ENCODE peak calls at places on chromosomes 6 and 20, in five cellular contexts. One of them, this sample, is unnamed.

GRCh38 chr20:4014031-4014474 is 1.3 kb downstream of the RNF24 start:
- DNase-seq in esophagus squamous epithelium: no peak
- DNase-seq in lung: peak; percentile 65
- DNase-seq in heart left ventricle: peak; percentile 33
- DNase-seq in epithelial cell of esophagus: peak; percentile 93
- DNase-seq in this sample: no peak

GRCh38 chr20:49166534-49167449 is 21.3 kb downstream of the STAU1 start:
- DNase-seq in lung: no peak
- DNase-seq in esophagus squamous epithelium: no peak
- DNase-seq in heart left ventricle: no peak
- DNase-seq in epithelial cell of esophagus: no peak
- DNase-seq in this sample: no peak

GRCh38 chr6:83431545-83432165 is 804 bp upstream of the ME1 start:
- DNase-seq in esophagus squamous epithelium: no peak
- DNase-seq in heart left ventricle: no peak
- DNase-seq in epithelial cell of esophagus: peak; percentile 72
- DNase-seq in lung: no peak
- DNase-seq in this sample: no peak

GRCh38 chr20:41027366-41027765 is 1.3 kb upstream of the TOP1 start:
- DNase-seq in epithelial cell of esophagus: no peak
- DNase-seq in esophagus squamous epithelium: no peak
- DNase-seq in lung: no peak
- DNase-seq in heart left ventricle: no peak
- DNase-seq in this sample: no peak

GRCh38 chr6:82372656-82373055 is 9.0 kb downstream of the TPBG start:
- DNase-seq in heart left ventricle: no peak
- DNase-seq in lung: no peak
- DNase-seq in esophagus squamous epithelium: no peak
- DNase-seq in epithelial cell of esophagus: no peak
- DNase-seq in this sample: no peak

GRCh38 chr20:956330-956951 is 40.3 kb upstream of the ANGPT4 start:
- DNase-seq in epithelial cell of esophagus: peak; percentile 61
- DNase-seq in lung: peak; percentile 69
- DNase-seq in heart left ventricle: peak; percentile 52
- DNase-seq in esophagus squamous epithelium: peak; percentile 3
- DNase-seq in this sample: peak; percentile 73

GRCh38 chr6:62285612-62286469 is at the start of gene KHDRBS2:
- DNase-seq in epithelial cell of esophagus: peak; percentile 52
- DNase-seq in lung: peak; percentile 91
- DNase-seq in esophagus squamous epithelium: peak; percentile 59
- DNase-seq in heart left ventricle: peak; percentile 72
- DNase-seq in this sample: no peak

GRCh38 chr20:38034961-38035360 is 1.4 kb downstream of the RPRD1B start:
- DNase-seq in lung: no peak
- DNase-seq in esophagus squamous epithelium: no peak
- DNase-seq in heart left ventricle: no peak
- DNase-seq in epithelial cell of esophagus: peak; percentile 27
- DNase-seq in this sample: no peak

GRCh38 chr6:14804444-14805210 is 441.2 kb upstream of the JARID2 start:
- DNase-seq in heart left ventricle: peak; percentile 93
- DNase-seq in esophagus squamous epithelium: no peak
- DNase-seq in epithelial cell of esophagus: peak; percentile 43
- DNase-seq in lung: peak; percentile 51
- DNase-seq in this sample: no peak

GRCh38 chr6:36616888-36617521 is 22.8 kb downstream of the SRSF3 start:
- DNase-seq in esophagus squamous epithelium: no peak
- DNase-seq in heart left ventricle: no peak
- DNase-seq in lung: peak; percentile 79
- DNase-seq in epithelial cell of esophagus: peak; percentile 98
- DNase-seq in this sample: no peak

GRCh38 chr6:150528648-150529285 is 70.9 kb upstream of the PLEKHG1 start:
- DNase-seq in epithelial cell of esophagus: no peak
- DNase-seq in esophagus squamous epithelium: no peak
- DNase-seq in heart left ventricle: peak; percentile 77
- DNase-seq in lung: no peak
- DNase-seq in this sample: peak; percentile 52

GRCh38 chr20:22523128-22523498 is 61.3 kb downstream of the FOXA2 start:
- DNase-seq in epithelial cell of esophagus: no peak
- DNase-seq in lung: no peak
- DNase-seq in esophagus squamous epithelium: no peak
- DNase-seq in heart left ventricle: no peak
- DNase-seq in this sample: no peak

GRCh38 chr6:148495029-148495428 is 152.4 kb downstream of the SASH1 start:
- DNase-seq in lung: no peak
- DNase-seq in epithelial cell of esophagus: no peak
- DNase-seq in esophagus squamous epithelium: no peak
- DNase-seq in heart left ventricle: no peak
- DNase-seq in this sample: no peak

GRCh38 chr20:35318502-35319157 is 26.4 kb upstream of the FAM83C start:
- DNase-seq in lung: peak; percentile 56
- DNase-seq in epithelial cell of esophagus: peak; percentile 97
- DNase-seq in heart left ventricle: no peak
- DNase-seq in esophagus squamous epithelium: no peak
- DNase-seq in this sample: no peak

GRCh38 chr20:60053813-60054190 is 95.6 kb downstream of the CDH26 start:
- DNase-seq in lung: no peak
- DNase-seq in epithelial cell of esophagus: no peak
- DNase-seq in esophagus squamous epithelium: no peak
- DNase-seq in heart left ventricle: no peak
- DNase-seq in this sample: no peak

GRCh38 chr6:167799033-167799933 is 27.4 kb upstream of the AFDN start:
- DNase-seq in epithelial cell of esophagus: no peak
- DNase-seq in lung: peak; percentile 28
- DNase-seq in esophagus squamous epithelium: no peak
- DNase-seq in heart left ventricle: no peak
- DNase-seq in this sample: no peak

GRCh38 chr6:148864941-148865340 is 118.1 kb downstream of the UST start:
- DNase-seq in esophagus squamous epithelium: no peak
- DNase-seq in heart left ventricle: no peak
- DNase-seq in lung: no peak
- DNase-seq in epithelial cell of esophagus: no peak
- DNase-seq in this sample: no peak

GRCh38 chr6:113586413-113586812 is 270.7 kb upstream of the MARCKS start:
- DNase-seq in heart left ventricle: no peak
- DNase-seq in lung: no peak
- DNase-seq in epithelial cell of esophagus: peak; percentile 38
- DNase-seq in esophagus squamous epithelium: no peak
- DNase-seq in this sample: no peak

GRCh38 chr6:53484409-53485280 is 60.3 kb downstream of the GCLC start:
- DNase-seq in epithelial cell of esophagus: peak; percentile 73
- DNase-seq in lung: peak; percentile 70
- DNase-seq in esophagus squamous epithelium: peak; percentile 7
- DNase-seq in heart left ventricle: peak; percentile 64
- DNase-seq in this sample: peak; percentile 60

GRCh38 chr6:157946865-157947532 is 34.7 kb upstream of the SYNJ2 start:
- DNase-seq in heart left ventricle: no peak
- DNase-seq in esophagus squamous epithelium: no peak
- DNase-seq in lung: no peak
- DNase-seq in epithelial cell of esophagus: no peak
- DNase-seq in this sample: no peak

GRCh38 chr6:38055210-38055609 is 235.7 kb downstream of the ZFAND3 start:
- DNase-seq in epithelial cell of esophagus: no peak
- DNase-seq in heart left ventricle: no peak
- DNase-seq in lung: no peak
- DNase-seq in esophagus squamous epithelium: no peak
- DNase-seq in this sample: no peak

GRCh38 chr6:90005048-90005827 is 111.0 kb downstream of the GJA10 start:
- DNase-seq in heart left ventricle: no peak
- DNase-seq in epithelial cell of esophagus: no peak
- DNase-seq in esophagus squamous epithelium: no peak
- DNase-seq in lung: no peak
- DNase-seq in this sample: no peak

GRCh38 chr6:160831751-160832150 is 129.7 kb downstream of the PLG start:
- DNase-seq in lung: no peak
- DNase-seq in heart left ventricle: no peak
- DNase-seq in esophagus squamous epithelium: no peak
- DNase-seq in epithelial cell of esophagus: peak; percentile 17
- DNase-seq in this sample: no peak

DNA sequence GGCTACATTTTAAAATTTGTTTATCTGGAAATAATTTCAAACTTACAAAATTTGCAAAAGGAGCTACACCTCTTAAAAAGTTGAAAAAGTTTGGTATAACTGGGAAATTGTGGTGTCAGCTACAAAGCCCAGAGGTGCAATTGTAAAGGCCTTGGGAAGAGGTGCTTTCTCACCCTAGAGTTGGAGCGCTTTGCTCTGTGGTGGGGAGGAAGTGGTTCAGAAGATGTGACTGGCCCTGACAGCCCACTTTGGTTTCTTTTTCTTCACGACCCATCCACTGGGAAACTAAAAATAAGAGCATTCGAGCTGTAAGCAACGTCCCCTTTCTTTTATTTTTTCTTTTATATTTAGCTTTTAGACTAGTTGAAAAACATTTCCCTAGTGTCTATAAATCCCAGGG is 397.9 kb downstream of the KIF16B start:
- DNase-seq in esophagus squamous epithelium: no peak
- DNase-seq in lung: no peak
- DNase-seq in heart left ventricle: no peak
- DNase-seq in epithelial cell of esophagus: no peak
- DNase-seq in this sample: no peak
- TF ChIP-seq CTCF in esophagus squamous epithelium: no peak
- TF ChIP-seq CTCF in lung: no peak
- TF ChIP-seq CTCF in heart left ventricle: no peak
- TF ChIP-seq CTCF in epithelial cell of esophagus: no peak
- TF ChIP-seq CTCF in this sample: no peak

GRCh38 chr6:105797313-105797970 is 288.7 kb upstream of the PRDM1 start:
- DNase-seq in esophagus squamous epithelium: no peak
- DNase-seq in heart left ventricle: no peak
- DNase-seq in epithelial cell of esophagus: peak; percentile 62
- DNase-seq in lung: no peak
- DNase-seq in this sample: no peak
- TF ChIP-seq CTCF in esophagus squamous epithelium: no peak
- TF ChIP-seq CTCF in heart left ventricle: no peak
- TF ChIP-seq CTCF in epithelial cell of esophagus: no peak
- TF ChIP-seq CTCF in lung: no peak
- TF ChIP-seq CTCF in this sample: no peak

GRCh38 chr6:169287675-169288074 is 34.0 kb upstream of the THBS2 start:
- DNase-seq in epithelial cell of esophagus: no peak
- DNase-seq in esophagus squamous epithelium: no peak
- DNase-seq in heart left ventricle: no peak
- DNase-seq in lung: no peak
- DNase-seq in this sample: no peak
- TF ChIP-seq CTCF in epithelial cell of esophagus: no peak
- TF ChIP-seq CTCF in esophagus squamous epithelium: no peak
- TF ChIP-seq CTCF in heart left ventricle: no peak
- TF ChIP-seq CTCF in lung: no peak
- TF ChIP-seq CTCF in this sample: no peak

GRCh38 chr6:6508603-6509002 is 79.9 kb upstream of the LY86 start:
- DNase-seq in lung: no peak
- DNase-seq in heart left ventricle: no peak
- DNase-seq in epithelial cell of esophagus: no peak
- DNase-seq in esophagus squamous epithelium: no peak
- DNase-seq in this sample: no peak

GRCh38 chr6:6503186-6503585 is 85.3 kb upstream of the LY86 start:
- DNase-seq in epithelial cell of esophagus: no peak
- DNase-seq in esophagus squamous epithelium: no peak
- DNase-seq in heart left ventricle: no peak
- DNase-seq in lung: no peak
- DNase-seq in this sample: no peak

GRCh38 chr6:6509304-6509703 is 79.2 kb upstream of the LY86 start:
- DNase-seq in heart left ventricle: no peak
- DNase-seq in epithelial cell of esophagus: no peak
- DNase-seq in esophagus squamous epithelium: no peak
- DNase-seq in lung: no peak
- DNase-seq in this sample: no peak

DNA sequence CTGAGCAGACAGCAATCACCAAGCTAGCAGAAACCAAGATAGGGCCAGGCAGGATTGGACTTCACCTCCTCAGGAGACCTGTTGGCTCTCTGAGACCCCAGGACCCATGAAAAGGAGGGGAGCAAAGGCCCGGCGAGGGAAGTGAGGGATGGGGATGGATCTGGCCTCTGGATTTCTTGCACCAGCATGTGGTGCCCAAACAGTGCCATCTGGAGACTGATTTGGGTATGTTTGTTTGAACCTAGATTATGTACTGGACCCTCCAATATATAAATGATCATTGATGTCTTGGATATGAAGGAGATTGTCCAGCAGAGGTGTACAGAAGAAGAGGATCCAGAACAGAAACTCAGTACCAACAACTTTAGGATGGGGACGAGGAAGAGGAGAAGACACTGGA is 83.4 kb upstream of the LY86 start:
- DNase-seq in lung: no peak
- DNase-seq in esophagus squamous epithelium: no peak
- DNase-seq in heart left ventricle: no peak
- DNase-seq in epithelial cell of esophagus: peak; percentile 19
- DNase-seq in this sample: no peak
- TF ChIP-seq CTCF in lung: no peak
- TF ChIP-seq CTCF in esophagus squamous epithelium: no peak
- TF ChIP-seq CTCF in heart left ventricle: no peak
- TF ChIP-seq CTCF in epithelial cell of esophagus: no peak
- TF ChIP-seq CTCF in this sample: no peak

DNA sequence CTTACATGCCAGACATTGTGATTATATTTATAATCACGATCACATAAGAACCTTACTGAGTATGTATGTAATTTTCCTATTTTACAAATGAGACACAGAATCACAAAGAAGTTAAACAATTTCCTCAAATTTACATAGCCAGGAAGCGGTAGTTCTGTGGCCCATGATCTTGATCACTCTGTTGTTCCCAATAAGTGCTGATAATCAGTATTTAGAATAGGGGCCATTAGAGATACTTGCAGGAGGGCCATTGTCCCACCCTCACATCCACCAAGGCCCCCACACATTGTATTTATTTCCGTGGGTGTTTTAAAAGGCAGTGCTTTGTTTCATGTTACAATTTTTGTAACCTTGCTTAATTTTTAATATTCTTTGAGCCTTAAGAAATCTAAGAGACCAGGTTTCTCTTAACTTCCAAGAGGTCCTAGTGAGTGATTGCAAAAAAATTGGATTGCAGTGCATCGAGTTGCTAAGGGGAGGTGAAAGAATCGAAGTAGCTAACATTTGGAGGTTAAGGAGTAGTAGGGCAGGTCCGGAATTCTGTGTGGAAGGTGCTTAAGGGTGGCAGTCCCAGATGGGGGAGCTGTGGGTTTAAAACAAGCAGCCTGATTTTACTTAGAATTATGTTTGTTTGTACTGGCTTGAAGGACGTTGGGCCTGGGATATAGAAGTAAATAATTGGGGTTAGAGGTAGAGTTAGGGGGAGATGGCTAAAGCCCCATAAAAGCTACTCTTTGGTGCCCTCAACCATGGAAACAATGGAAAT is 339.4 kb downstream of the CDKAL1 start:
- DNase-seq in epithelial cell of esophagus: peak; percentile 41
- DNase-seq in esophagus squamous epithelium: no peak
- DNase-seq in lung: no peak
- DNase-seq in heart left ventricle: no peak
- DNase-seq in this sample: no peak
- TF ChIP-seq CTCF in epithelial cell of esophagus: peak; percentile 26
- TF ChIP-seq CTCF in esophagus squamous epithelium: no peak
- TF ChIP-seq CTCF in lung: no peak
- TF ChIP-seq CTCF in heart left ventricle: no peak
- TF ChIP-seq CTCF in this sample: no peak